ENCODE peak calls at places on chromosomes 6 and 20, in seven cellular contexts. C is stimulated activated CD4-positive, alpha-beta T cell treated with anti-CD3 and anti-CD28 coated beads, Interleukin-15, amount 100 ng/mL, for 24 hours; B is AG04450; H is CD8-positive, alpha-beta memory T cell; Y is NCI-H2081; G is epithelial cell of esophagus; A is activated naive CD8-positive, alpha-beta T cell treated with anti-CD3 and anti-CD28 coated beads, Interleukin-2, amount 50 U/mL, for 16 hours. D is an unnamed sample.

GRCh38 chr6:119280586-119281163 is 68.9 kb downstream of the MAN1A1 start:
- DNase-seq in Y (no peak), H (no peak), B (no peak), A (no peak), C (no peak), G (no peak), D (no peak)

GRCh38 chr20:32333181-32333987 is 24.7 kb upstream of the ASXL1 start:
- DNase-seq in H (no peak), C (peak; percentile 66), A (no peak), B (no peak), G (no peak), Y (no peak), D (no peak)

GRCh38 chr6:35568967-35569606 is 56.4 kb upstream of the TULP1 start:
- DNase-seq in C (peak; percentile 56), G (peak; percentile 44), B (no peak), A (no peak), H (no peak), Y (no peak), D (no peak)

GRCh38 chr6:47729019-47729418 is 30.6 kb downstream of the ADGRF4 start:
- DNase-seq in B (no peak), H (no peak), Y (no peak), C (no peak), G (peak; percentile 91), A (no peak), D (no peak)

GRCh38 chr6:150720774-150721233 is 121.1 kb downstream of the PLEKHG1 start:
- DNase-seq in A (no peak), B (no peak), Y (no peak), G (peak; percentile 88), H (no peak), C (no peak), D (no peak)

GRCh38 chr6:166313255-166314070 is 5.3 kb upstream of the PRR18 start:
- DNase-seq in A (no peak), H (peak; percentile 25), C (peak; percentile 43), B (no peak), G (peak; percentile 55), Y (no peak), D (peak; percentile 4)

GRCh38 chr20:59603727-59604608 is at the start of gene PHACTR3:
- DNase-seq in B (no peak), H (no peak), C (no peak), G (no peak), Y (no peak), A (no peak), D (peak; percentile 56)

GRCh38 chr6:38833320-38833719 is 118.2 kb downstream of the DNAH8 start:
- DNase-seq in C (no peak), Y (no peak), G (no peak), B (no peak), A (no peak), H (no peak), D (no peak)

GRCh38 chr6:18262812-18263560 is 1.3 kb downstream of the DEK start:
- DNase-seq in Y (no peak), B (no peak), C (peak; percentile 63), H (no peak), A (peak; percentile 29), G (peak; percentile 32), D (peak; percentile 13)

GRCh38 chr6:114007451-114007953 is 36.6 kb upstream of the HDAC2 start:
- DNase-seq in Y (no peak), B (no peak), G (no peak), H (no peak), A (no peak), C (peak; percentile 15), D (no peak)

GRCh38 chr6:42028234-42029061 is 21.9 kb upstream of the TAF8 start:
- DNase-seq in Y (no peak), H (no peak), C (peak; percentile 50), G (peak; percentile 71), A (no peak), B (no peak), D (no peak)

GRCh38 chr6:26104457-26105108 is 17.4 kb downstream of the HFE start:
- DNase-seq in A (no peak), G (no peak), C (peak; percentile 51), B (no peak), Y (no peak), H (no peak), D (no peak)

GRCh38 chr6:66361886-66362285 is 654.9 kb upstream of the EYS start:
- DNase-seq in A (no peak), G (no peak), B (no peak), H (no peak), C (no peak), Y (no peak), D (no peak)

GRCh38 chr6:165034271-165034741 is 275.1 kb downstream of the C6orf118 start:
- DNase-seq in H (no peak), C (no peak), G (peak; percentile 11), B (no peak), A (no peak), Y (no peak), D (no peak)

GRCh38 chr20:49037962-49038387 is 8.1 kb upstream of the CSE1L start:
- DNase-seq in B (no peak), A (no peak), G (no peak), C (peak; percentile 45), H (no peak), Y (no peak), D (no peak)

GRCh38 chr20:33993800-33994623 is at the start of gene RALY:
- DNase-seq in H (peak; percentile 75), B (no peak), Y (peak; percentile 75), A (peak; percentile 61), C (peak; percentile 87), G (peak; percentile 85), D (peak; percentile 58)

GRCh38 chr6:142838821-142839685 is 105.9 kb downstream of the HIVEP2 start:
- DNase-seq in A (no peak), B (no peak), Y (no peak), C (no peak), H (no peak), G (peak; percentile 92), D (no peak)

GRCh38 chr6:53300656-53301551 is 47.8 kb downstream of the ELOVL5 start:
- DNase-seq in G (no peak), A (no peak), H (peak; percentile 20), C (no peak), B (no peak), Y (no peak), D (no peak)

GRCh38 chr20:17878912-17879602 is 89.5 kb downstream of the SNX5 start:
- DNase-seq in C (peak; percentile 31), A (no peak), H (no peak), G (no peak), B (no peak), Y (no peak), D (no peak)

GRCh38 chr6:148231572-148231971 is 111.1 kb upstream of the SASH1 start:
- DNase-seq in G (peak; percentile 74), H (no peak), C (no peak), B (no peak), Y (no peak), A (no peak), D (no peak)

GRCh38 chr20:7540923-7541322 is 399.3 kb downstream of the HAO1 start:
- DNase-seq in H (no peak), G (peak; percentile 81), Y (no peak), C (no peak), A (no peak), B (no peak), D (no peak)

GRCh38 chr6:37990762-37991525 is 171.4 kb downstream of the ZFAND3 start:
- DNase-seq in H (no peak), B (peak; percentile 32), C (no peak), Y (no peak), G (peak; percentile 58), A (no peak), D (no peak)

GRCh38 chr6:39752835-39753744 is 27.9 kb upstream of the KIF6 start:
- DNase-seq in H (no peak), B (no peak), G (no peak), Y (no peak), C (no peak), A (no peak), D (no peak)

GRCh38 chr6:163834226-163834970 is 419.9 kb downstream of the QKI start:
- DNase-seq in A (no peak), G (no peak), B (no peak), Y (no peak), H (no peak), C (no peak), D (no peak)

GRCh38 chr6:169962604-169963469 is 211.4 kb downstream of the ERMARD start:
- DNase-seq in Y (no peak), H (no peak), G (no peak), B (no peak), A (no peak), C (no peak), D (no peak)